ENCODE peak calls at places on chromosomes 6 and 20, in seven cellular contexts. L is WTC11, X is cardiac muscle cell, I is type B pancreatic cell, B is AG04449, W is astrocyte of the spinal cord, A is body of pancreas. O is an unnamed sample.

GRCh38 chr20:1857403-1857941 is 37.7 kb upstream of the SIRPA start:
- DNase-seq in W (no peak), I (no peak), A (no peak), L (no peak), B (no peak), X (no peak), O (no peak)

GRCh38 chr20:38134427-38135281 is 30.4 kb downstream of the TGM2 start:
- DNase-seq in L (peak), B (no peak), A (no peak), W (peak), X (peak), I (no peak), O (peak)

GRCh38 chr20:51869002-51869401 is 66.7 kb upstream of the SALL4 start:
- DNase-seq in W (no peak), A (no peak), X (no peak), B (no peak), I (no peak), L (no peak), O (no peak)

GRCh38 chr20:40511478-40511877 is 177.6 kb downstream of the MAFB start:
- DNase-seq in L (no peak), I (no peak), B (no peak), X (no peak), W (peak), A (no peak), O (no peak)

GRCh38 chr6:63802606-63803206 is 167.1 kb downstream of the PHF3 start:
- DNase-seq in I (no peak), X (no peak), L (no peak), B (no peak), W (peak), A (no peak), O (no peak)

GRCh38 chr20:3890410-3890751 is 1.2 kb downstream of the PANK2 start:
- DNase-seq in W (peak), L (no peak), I (no peak), A (no peak), B (no peak), X (peak), O (no peak)

GRCh38 chr6:21666200-21666671 is 72.7 kb downstream of the SOX4 start:
- DNase-seq in L (peak), W (no peak), A (no peak), X (no peak), B (no peak), I (no peak), O (no peak)

GRCh38 chr6:90578894-90579549 is 7.8 kb downstream of the MAP3K7 start:
- DNase-seq in A (no peak), I (no peak), W (no peak), B (no peak), X (peak), L (no peak), O (no peak)

GRCh38 chr20:4087923-4088322 is 72.6 kb upstream of the RNF24 start:
- DNase-seq in X (no peak), I (no peak), B (no peak), W (no peak), L (no peak), A (no peak), O (no peak)

GRCh38 chr20:48656661-48657211 is 171.1 kb downstream of the PREX1 start:
- DNase-seq in A (peak), I (no peak), B (no peak), L (peak), W (no peak), X (no peak), O (no peak)
- TF ChIP-seq CTCF in A (peak), I (peak), B (no peak), L (peak), W (no peak), X (peak), O (peak)

DNA sequence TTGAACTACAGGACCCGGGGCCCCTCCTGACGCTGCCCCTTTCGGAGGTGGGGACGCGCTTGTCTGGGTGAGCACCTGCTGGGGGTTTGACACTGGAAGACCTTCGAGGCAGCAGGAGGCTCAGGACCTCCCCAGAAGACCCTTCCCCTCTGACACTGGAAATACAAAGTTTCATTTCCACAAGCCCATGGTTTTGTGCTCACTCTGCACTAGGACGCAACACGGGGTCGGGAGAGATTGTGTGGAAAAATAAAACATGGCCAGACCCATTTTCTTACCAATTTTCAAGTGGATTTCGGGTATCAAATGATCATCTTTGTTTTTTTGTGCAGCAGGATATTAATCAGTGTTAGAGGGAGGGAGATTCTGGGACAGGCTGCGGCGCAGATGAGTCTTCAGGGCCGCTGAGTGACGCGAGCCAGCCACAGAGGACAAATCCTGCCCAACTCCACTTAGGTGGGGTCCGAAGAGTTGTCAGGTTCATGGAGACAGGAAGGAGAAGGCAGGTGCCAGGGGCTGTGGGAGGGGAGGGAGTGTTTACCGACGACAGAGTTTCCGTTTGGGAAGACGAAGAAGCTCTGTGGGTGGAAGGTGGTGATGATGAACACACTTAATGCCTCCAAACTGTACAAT is 160.0 kb upstream of the AFDN start:
- DNase-seq in B (no peak), I (no peak), A (no peak), W (no peak), L (no peak), X (no peak), O (no peak)
- TF ChIP-seq CTCF in B (no peak), I (no peak), A (no peak), W (no peak), L (no peak), X (no peak), O (no peak)

GRCh38 chr6:43838276-43839036 is 68.4 kb downstream of the VEGFA start:
- DNase-seq in A (peak), X (peak), I (no peak), B (peak), W (peak), L (peak), O (no peak)
- TF ChIP-seq CTCF in A (peak), X (peak), I (peak), B (peak), W (peak), L (peak), O (peak)

GRCh38 chr6:71619836-71620235 is 266.5 kb upstream of the RIMS1 start:
- DNase-seq in W (no peak), X (no peak), A (no peak), B (no peak), L (no peak), I (no peak), O (no peak)

GRCh38 chr6:71621918-71622519 is 264.3 kb upstream of the RIMS1 start:
- DNase-seq in B (no peak), X (peak), I (no peak), A (no peak), W (peak), L (no peak), O (no peak)
- TF ChIP-seq CTCF in B (peak), X (peak), I (peak), A (no peak), W (peak), L (no peak), O (peak)